ENCODE peak calls at places on chromosomes 7 and 10, in five cellular contexts. F is tibial nerve, E is transverse colon, O is A549, D is sigmoid colon. U is an unnamed sample. For H3K4me1, the result is how much of the 10 kb centered on the place peaks cover.

GRCh38 chr10:77925410-77925794 is 1.2 kb downstream of the DLG5 start:
- DNase-seq in E (no peak), D (peak), F (no peak), O (no peak), U (no peak)

GRCh38 chr10:4391683-4392082 is 434.3 kb upstream of the AKR1E2 start:
- DNase-seq in E (no peak), D (no peak), O (no peak), F (no peak), U (no peak)

GRCh38 chr10:5373321-5373720 is 8.6 kb downstream of the UCN3 start:
- DNase-seq in D (no peak), F (no peak), E (no peak), O (no peak), U (no peak)

GRCh38 chr10:75234683-75235374 is 928 bp downstream of the COMTD1 start:
- DNase-seq in E (peak), D (peak), F (no peak), O (no peak), U (peak)

GRCh38 chr7:121329460-121330052 is 756 bp downstream of the WNT16 start:
- DNase-seq in O (no peak), F (no peak), D (no peak), E (peak), U (peak)

GRCh38 chr7:155168607-155169006 is 98.5 kb downstream of the HTR5A start:
- DNase-seq in D (no peak), E (no peak), F (no peak), O (no peak), U (no peak)

GRCh38 chr10:130196511-130197487 is 60.6 kb downstream of the GLRX3 start:
- DNase-seq in D (no peak), F (no peak), O (no peak), E (no peak), U (no peak)

GRCh38 chr7:85019778-85020177 is 167.1 kb downstream of the SEMA3D start:
- DNase-seq in F (no peak), O (no peak), E (no peak), D (no peak), U (no peak)

GRCh38 chr7:27961255-27961654 is 219.3 kb downstream of the JAZF1 start:
- DNase-seq in F (no peak), O (no peak), D (no peak), E (no peak), U (no peak)

GRCh38 chr7:82051641-82052040 is 281.8 kb upstream of the HGF start:
- DNase-seq in D (no peak), O (no peak), F (no peak), E (no peak), U (no peak)

GRCh38 chr10:124543146-124543545 is 81.5 kb downstream of the LHPP start:
- DNase-seq in O (no peak), F (no peak), E (no peak), D (no peak), U (no peak)

GRCh38 chr7:7522421-7522820 is 13.3 kb downstream of the COL28A1 start:
- DNase-seq in O (no peak), E (no peak), F (no peak), D (no peak), U (no peak)

GRCh38 chr10:95474228-95475002 is 86.8 kb downstream of the SORBS1 start:
- DNase-seq in O (no peak), E (no peak), D (no peak), F (no peak), U (no peak)

GRCh38 chr10:13767721-13768178 is 181.0 kb downstream of the PRPF18 start:
- DNase-seq in D (no peak), E (no peak), O (no peak), F (no peak), U (no peak)

GRCh38 chr7:119177863-119178262 is 953.4 kb downstream of the ANKRD7 start:
- DNase-seq in F (no peak), D (no peak), O (no peak), E (no peak), U (no peak)

GRCh38 chr10:13729959-13730358 is 143.2 kb downstream of the PRPF18 start:
- DNase-seq in E (no peak), F (no peak), D (no peak), O (no peak), U (no peak)

GRCh38 chr10:66586073-66586472 is 339.8 kb upstream of the LRRTM3 start:
- DNase-seq in F (no peak), E (peak), O (no peak), D (no peak), U (peak)

GRCh38 chr7:35241884-35242283 is 12.0 kb downstream of the TBX20 start:
- DNase-seq in O (no peak), D (no peak), E (no peak), F (no peak), U (no peak)

GRCh38 chr10:5985029-5985428 is 7.7 kb upstream of the IL15RA start:
- DNase-seq in F (no peak), O (no peak), D (no peak), E (no peak), U (no peak)

GRCh38 chr7:36514289-36515243 is 124.9 kb downstream of the ANLN start:
- DNase-seq in O (no peak), D (no peak), F (no peak), E (no peak), U (no peak)

GRCh38 chr7:33904680-33905388 is 505 bp upstream of the BMPER start:
- DNase-seq in F (no peak), E (peak), D (peak), O (peak), U (peak)

GRCh38 chr7:53531-53930 is 138.8 kb upstream of the FAM20C start:
- DNase-seq in D (no peak), F (no peak), E (no peak), O (no peak), U (no peak)

GRCh38 chr7:90686146-90686545 is 90.0 kb downstream of the CDK14 start:
- DNase-seq in E (no peak), D (no peak), O (no peak), F (no peak), U (no peak)

GRCh38 chr7:12868027-12868426 is 180.6 kb downstream of the ARL4A start:
- DNase-seq in E (no peak), D (no peak), F (no peak), O (no peak), U (no peak)

GRCh38 chr7:140564643-140565042 is 76.0 kb downstream of the DENND2A start:
- DNase-seq in D (no peak), O (no peak), E (no peak), F (no peak), U (no peak)

GRCh38 chr10:51915031-51915542 is 215.7 kb upstream of the CSTF2T start:
- DNase-seq in E (no peak), D (no peak), F (no peak), O (no peak), U (no peak)

GRCh38 chr7:151599401-151600227 is 79.9 kb upstream of the RHEB start:
- DNase-seq in F (no peak), O (peak), D (peak), E (peak), U (no peak)

GRCh38 chr7:82257118-82257695 is 186.4 kb downstream of the CACNA2D1 start:
- DNase-seq in E (no peak), O (no peak), D (no peak), F (no peak), U (no peak)

GRCh38 chr10:3761111-3761686 is 23.8 kb downstream of the KLF6 start:
- DNase-seq in E (no peak), F (no peak), O (no peak), D (no peak), U (no peak)

GRCh38 chr7:130886438-130887135 is 152.6 kb upstream of the KLF14 start:
- DNase-seq in O (no peak), F (no peak), E (no peak), D (no peak), U (no peak)

GRCh38 chr7:91082854-91083495 is 181.3 kb upstream of the FZD1 start:
- DNase-seq in O (no peak), F (no peak), E (no peak), D (no peak), U (no peak)

GRCh38 chr10:88071814-88072380 is 208.5 kb downstream of the PTEN start:
- DNase-seq in O (no peak), F (no peak), E (no peak), D (no peak), U (no peak)

GRCh38 chr10:34299105-34299611 is 515.9 kb downstream of the PARD3 start:
- DNase-seq in E (no peak), D (no peak), F (no peak), O (no peak), U (no peak)

GRCh38 chr7:55062106-55062499 is 43.3 kb downstream of the EGFR start:
- DNase-seq in F (no peak), O (no peak), D (no peak), E (no peak), U (no peak)

GRCh38 chr10:80160361-80161128 is 28.0 kb downstream of the PLAC9 start:
- DNase-seq in E (no peak), F (no peak), D (no peak), O (no peak), U (no peak)
- H3K4me1 ChIP-seq in E (under half), F (under half), D (half or more), O (under half), U (half or more)

GRCh38 chr10:24917493-24917892 is 34.9 kb downstream of the PRTFDC1 start:
- DNase-seq in E (no peak), D (no peak), O (no peak), F (no peak), U (no peak)

GRCh38 chr10:24917979-24918378 is 34.4 kb downstream of the PRTFDC1 start:
- DNase-seq in F (no peak), E (no peak), O (no peak), D (no peak), U (no peak)

GRCh38 chr10:24925799-24926198 is 26.6 kb downstream of the PRTFDC1 start:
- DNase-seq in F (no peak), O (no peak), E (no peak), D (no peak), U (no peak)

GRCh38 chr10:24916365-24916764 is 36.0 kb downstream of the PRTFDC1 start:
- DNase-seq in O (no peak), F (no peak), D (no peak), E (no peak), U (no peak)

GRCh38 chr10:24920907-24921881 is 31.2 kb downstream of the PRTFDC1 start:
- DNase-seq in F (no peak), D (no peak), O (peak), E (peak), U (no peak)
- TF ChIP-seq EP300 in F (peak), D (no peak), O (no peak), E (no peak), U (no peak)

GRCh38 chr10:117360016-117360415 is 15.2 kb downstream of the PDZD8 start:
- DNase-seq in D (no peak), E (no peak), F (no peak), O (no peak), U (no peak)
- H3K4me1 ChIP-seq in D (under half), E (under half), F (under half), O (half or more), U (half or more)

GRCh38 chr10:127918570-127918969 is 11.7 kb downstream of the PTPRE start:
- DNase-seq in O (no peak), F (no peak), D (peak), E (no peak), U (no peak)

GRCh38 chr10:127916826-127917225 is 9.9 kb downstream of the PTPRE start:
- DNase-seq in O (no peak), D (peak), E (no peak), F (no peak), U (no peak)

GRCh38 chr10:127913368-127913759 is 6.5 kb downstream of the PTPRE start:
- DNase-seq in D (no peak), F (no peak), O (no peak), E (no peak), U (no peak)

GRCh38 chr10:127912607-127913367 is 5.9 kb downstream of the PTPRE start:
- DNase-seq in E (no peak), O (no peak), F (no peak), D (no peak), U (no peak)

GRCh38 chr10:127915324-127915723 is 8.4 kb downstream of the PTPRE start:
- DNase-seq in D (no peak), E (no peak), O (no peak), F (no peak), U (no peak)
- TF ChIP-seq EP300 in D (no peak), E (no peak), O (no peak), F (no peak), U (no peak)

GRCh38 chr7:26081627-26082026 is 70.4 kb upstream of the NFE2L3 start:
- DNase-seq in E (peak), D (no peak), F (no peak), O (no peak), U (no peak)
- H3K4me1 ChIP-seq in E (under half), D (under half), F (under half), O (under half), U (under half)

DNA sequence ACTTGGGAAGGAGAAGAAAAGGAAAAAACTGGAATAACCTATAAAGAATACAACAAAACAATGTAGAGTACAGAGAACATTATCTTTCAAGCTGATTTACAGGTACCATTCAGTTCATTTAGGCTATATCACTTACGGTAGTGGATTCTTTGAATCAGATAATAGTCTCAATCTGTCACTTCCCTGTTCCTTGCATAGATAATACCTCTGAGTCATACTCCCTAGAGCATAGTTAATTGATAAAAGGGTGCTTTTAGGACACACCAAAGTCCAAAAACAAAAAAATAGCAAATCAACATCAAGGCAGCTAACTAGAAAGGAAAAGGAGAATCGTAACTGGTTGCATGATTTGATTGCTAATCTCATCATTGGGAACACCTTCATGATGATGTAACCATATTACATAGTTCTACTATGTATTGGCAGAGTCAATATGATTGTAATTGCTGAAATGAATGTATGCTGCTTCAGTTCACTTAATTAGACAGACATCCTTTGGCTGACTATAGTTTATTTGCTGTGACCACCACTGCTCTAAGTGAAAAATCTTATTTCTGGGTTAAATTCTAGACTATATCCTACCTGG is 844.4 kb downstream of the GATA3 start:
- DNase-seq in E (no peak), D (no peak), F (no peak), O (no peak), U (no peak)
- TF ChIP-seq EP300 in E (no peak), D (no peak), F (no peak), O (no peak), U (no peak)

GRCh38 chr10:126932516-126932915 is 27.3 kb downstream of the DOCK1 start:
- DNase-seq in E (no peak), D (no peak), O (no peak), F (no peak), U (no peak)
- H3K4me1 ChIP-seq in E (under half), D (under half), O (under half), F (under half), U (under half)

U was measured in stomach.